ENCODE peak calls at places on chromosomes 1 and 21, in nine cellular contexts. One of them, this sample, is unnamed.

GRCh38 chr1:7315316-7315715 is 455.8 kb upstream of the VAMP3 start:
- DNase-seq in CD14-positive monocyte: no peak
- DNase-seq in iPS DF 19.7: no peak
- DNase-seq in midbrain: no peak
- DNase-seq in activated CD8-positive, alpha-beta T cell treated with anti-CD3 and anti-CD28 coated beads, Interleukin-2, amount 10 ng/mL, durations not matched to agents 7 days and 5 days: no peak
- DNase-seq in Caki2: no peak
- DNase-seq in stimulated activated CD4-positive, alpha-beta T cell treated with anti-CD3 and anti-CD28 coated beads, Interleukin-2, amount 100 ng/mL, for 48 hours: no peak
- DNase-seq in body of pancreas: no peak
- DNase-seq in GM23248: peak
- DNase-seq in this sample: no peak

GRCh38 chr1:198523183-198523942 is 17.1 kb downstream of the ATP6V1G3 start:
- DNase-seq in midbrain: no peak
- DNase-seq in body of pancreas: no peak
- DNase-seq in activated CD8-positive, alpha-beta T cell treated with anti-CD3 and anti-CD28 coated beads, Interleukin-2, amount 10 ng/mL, durations not matched to agents 7 days and 5 days: peak
- DNase-seq in iPS DF 19.7: no peak
- DNase-seq in GM23248: no peak
- DNase-seq in Caki2: no peak
- DNase-seq in stimulated activated CD4-positive, alpha-beta T cell treated with anti-CD3 and anti-CD28 coated beads, Interleukin-2, amount 100 ng/mL, for 48 hours: no peak
- DNase-seq in CD14-positive monocyte: no peak
- DNase-seq in this sample: no peak

GRCh38 chr1:205588691-205589445 is 42.9 kb downstream of the ELK4 start:
- DNase-seq in midbrain: no peak
- DNase-seq in CD14-positive monocyte: no peak
- DNase-seq in Caki2: no peak
- DNase-seq in stimulated activated CD4-positive, alpha-beta T cell treated with anti-CD3 and anti-CD28 coated beads, Interleukin-2, amount 100 ng/mL, for 48 hours: no peak
- DNase-seq in iPS DF 19.7: no peak
- DNase-seq in activated CD8-positive, alpha-beta T cell treated with anti-CD3 and anti-CD28 coated beads, Interleukin-2, amount 10 ng/mL, durations not matched to agents 7 days and 5 days: no peak
- DNase-seq in GM23248: peak
- DNase-seq in body of pancreas: peak
- DNase-seq in this sample: no peak

GRCh38 chr1:226945106-226945857 is 5.2 kb downstream of the COQ8A start:
- DNase-seq in iPS DF 19.7: no peak
- DNase-seq in GM23248: no peak
- DNase-seq in body of pancreas: peak
- DNase-seq in stimulated activated CD4-positive, alpha-beta T cell treated with anti-CD3 and anti-CD28 coated beads, Interleukin-2, amount 100 ng/mL, for 48 hours: no peak
- DNase-seq in CD14-positive monocyte: no peak
- DNase-seq in midbrain: no peak
- DNase-seq in Caki2: no peak
- DNase-seq in activated CD8-positive, alpha-beta T cell treated with anti-CD3 and anti-CD28 coated beads, Interleukin-2, amount 10 ng/mL, durations not matched to agents 7 days and 5 days: peak
- DNase-seq in this sample: no peak

GRCh38 chr1:244283772-244284171 is 167.9 kb downstream of the ADSS2 start:
- DNase-seq in Caki2: no peak
- DNase-seq in stimulated activated CD4-positive, alpha-beta T cell treated with anti-CD3 and anti-CD28 coated beads, Interleukin-2, amount 100 ng/mL, for 48 hours: no peak
- DNase-seq in GM23248: no peak
- DNase-seq in body of pancreas: no peak
- DNase-seq in activated CD8-positive, alpha-beta T cell treated with anti-CD3 and anti-CD28 coated beads, Interleukin-2, amount 10 ng/mL, durations not matched to agents 7 days and 5 days: no peak
- DNase-seq in CD14-positive monocyte: no peak
- DNase-seq in iPS DF 19.7: no peak
- DNase-seq in midbrain: no peak
- DNase-seq in this sample: no peak

GRCh38 chr1:9603766-9604753 is 15.3 kb downstream of the TMEM201 start:
- DNase-seq in activated CD8-positive, alpha-beta T cell treated with anti-CD3 and anti-CD28 coated beads, Interleukin-2, amount 10 ng/mL, durations not matched to agents 7 days and 5 days: no peak
- DNase-seq in iPS DF 19.7: no peak
- DNase-seq in GM23248: no peak
- DNase-seq in stimulated activated CD4-positive, alpha-beta T cell treated with anti-CD3 and anti-CD28 coated beads, Interleukin-2, amount 100 ng/mL, for 48 hours: no peak
- DNase-seq in Caki2: no peak
- DNase-seq in body of pancreas: no peak
- DNase-seq in midbrain: no peak
- DNase-seq in CD14-positive monocyte: no peak
- DNase-seq in this sample: no peak

GRCh38 chr1:216926681-216927080 is 203.5 kb upstream of the ESRRG start:
- DNase-seq in iPS DF 19.7: no peak
- DNase-seq in GM23248: no peak
- DNase-seq in stimulated activated CD4-positive, alpha-beta T cell treated with anti-CD3 and anti-CD28 coated beads, Interleukin-2, amount 100 ng/mL, for 48 hours: no peak
- DNase-seq in activated CD8-positive, alpha-beta T cell treated with anti-CD3 and anti-CD28 coated beads, Interleukin-2, amount 10 ng/mL, durations not matched to agents 7 days and 5 days: no peak
- DNase-seq in Caki2: no peak
- DNase-seq in CD14-positive monocyte: no peak
- DNase-seq in midbrain: peak
- DNase-seq in body of pancreas: no peak
- DNase-seq in this sample: no peak

GRCh38 chr1:64013395-64013794 is 190.0 kb upstream of the UBE2U start:
- DNase-seq in Caki2: no peak
- DNase-seq in iPS DF 19.7: no peak
- DNase-seq in CD14-positive monocyte: no peak
- DNase-seq in stimulated activated CD4-positive, alpha-beta T cell treated with anti-CD3 and anti-CD28 coated beads, Interleukin-2, amount 100 ng/mL, for 48 hours: no peak
- DNase-seq in midbrain: no peak
- DNase-seq in activated CD8-positive, alpha-beta T cell treated with anti-CD3 and anti-CD28 coated beads, Interleukin-2, amount 10 ng/mL, durations not matched to agents 7 days and 5 days: no peak
- DNase-seq in GM23248: no peak
- DNase-seq in body of pancreas: no peak
- DNase-seq in this sample: no peak

GRCh38 chr1:113653741-113654140 is 105.5 kb downstream of the PHTF1 start:
- DNase-seq in midbrain: no peak
- DNase-seq in stimulated activated CD4-positive, alpha-beta T cell treated with anti-CD3 and anti-CD28 coated beads, Interleukin-2, amount 100 ng/mL, for 48 hours: no peak
- DNase-seq in CD14-positive monocyte: no peak
- DNase-seq in GM23248: no peak
- DNase-seq in body of pancreas: no peak
- DNase-seq in Caki2: no peak
- DNase-seq in iPS DF 19.7: no peak
- DNase-seq in activated CD8-positive, alpha-beta T cell treated with anti-CD3 and anti-CD28 coated beads, Interleukin-2, amount 10 ng/mL, durations not matched to agents 7 days and 5 days: no peak
- DNase-seq in this sample: no peak

GRCh38 chr1:81731989-81732388 is 68.7 kb upstream of the ADGRL2 start:
- DNase-seq in activated CD8-positive, alpha-beta T cell treated with anti-CD3 and anti-CD28 coated beads, Interleukin-2, amount 10 ng/mL, durations not matched to agents 7 days and 5 days: no peak
- DNase-seq in iPS DF 19.7: no peak
- DNase-seq in body of pancreas: no peak
- DNase-seq in stimulated activated CD4-positive, alpha-beta T cell treated with anti-CD3 and anti-CD28 coated beads, Interleukin-2, amount 100 ng/mL, for 48 hours: no peak
- DNase-seq in midbrain: no peak
- DNase-seq in Caki2: peak
- DNase-seq in GM23248: peak
- DNase-seq in CD14-positive monocyte: no peak
- DNase-seq in this sample: no peak

GRCh38 chr21:39074508-39074907 is 108.7 kb downstream of the PSMG1 start:
- DNase-seq in activated CD8-positive, alpha-beta T cell treated with anti-CD3 and anti-CD28 coated beads, Interleukin-2, amount 10 ng/mL, durations not matched to agents 7 days and 5 days: no peak
- DNase-seq in stimulated activated CD4-positive, alpha-beta T cell treated with anti-CD3 and anti-CD28 coated beads, Interleukin-2, amount 100 ng/mL, for 48 hours: no peak
- DNase-seq in iPS DF 19.7: no peak
- DNase-seq in midbrain: no peak
- DNase-seq in GM23248: no peak
- DNase-seq in CD14-positive monocyte: no peak
- DNase-seq in Caki2: no peak
- DNase-seq in body of pancreas: no peak
- DNase-seq in this sample: no peak

GRCh38 chr1:187630653-187631380 is 802.1 kb downstream of the PLA2G4A start:
- DNase-seq in Caki2: no peak
- DNase-seq in stimulated activated CD4-positive, alpha-beta T cell treated with anti-CD3 and anti-CD28 coated beads, Interleukin-2, amount 100 ng/mL, for 48 hours: no peak
- DNase-seq in iPS DF 19.7: no peak
- DNase-seq in CD14-positive monocyte: no peak
- DNase-seq in body of pancreas: no peak
- DNase-seq in activated CD8-positive, alpha-beta T cell treated with anti-CD3 and anti-CD28 coated beads, Interleukin-2, amount 10 ng/mL, durations not matched to agents 7 days and 5 days: no peak
- DNase-seq in GM23248: no peak
- DNase-seq in midbrain: no peak
- DNase-seq in this sample: no peak

GRCh38 chr1:248860007-248860406 is 1.1 kb upstream of the ZNF692 start:
- DNase-seq in midbrain: no peak
- DNase-seq in body of pancreas: no peak
- DNase-seq in Caki2: no peak
- DNase-seq in CD14-positive monocyte: no peak
- DNase-seq in stimulated activated CD4-positive, alpha-beta T cell treated with anti-CD3 and anti-CD28 coated beads, Interleukin-2, amount 100 ng/mL, for 48 hours: no peak
- DNase-seq in activated CD8-positive, alpha-beta T cell treated with anti-CD3 and anti-CD28 coated beads, Interleukin-2, amount 10 ng/mL, durations not matched to agents 7 days and 5 days: no peak
- DNase-seq in GM23248: no peak
- DNase-seq in iPS DF 19.7: no peak
- DNase-seq in this sample: no peak

GRCh38 chr21:34065015-34065414 is 8.4 kb upstream of the MRPS6 start:
- DNase-seq in Caki2: no peak
- DNase-seq in iPS DF 19.7: no peak
- DNase-seq in body of pancreas: no peak
- DNase-seq in GM23248: peak
- DNase-seq in stimulated activated CD4-positive, alpha-beta T cell treated with anti-CD3 and anti-CD28 coated beads, Interleukin-2, amount 100 ng/mL, for 48 hours: no peak
- DNase-seq in CD14-positive monocyte: no peak
- DNase-seq in activated CD8-positive, alpha-beta T cell treated with anti-CD3 and anti-CD28 coated beads, Interleukin-2, amount 10 ng/mL, durations not matched to agents 7 days and 5 days: no peak
- DNase-seq in midbrain: no peak
- DNase-seq in this sample: no peak

GRCh38 chr1:66317156-66317543 is 216.8 kb upstream of the SGIP1 start:
- DNase-seq in activated CD8-positive, alpha-beta T cell treated with anti-CD3 and anti-CD28 coated beads, Interleukin-2, amount 10 ng/mL, durations not matched to agents 7 days and 5 days: no peak
- DNase-seq in stimulated activated CD4-positive, alpha-beta T cell treated with anti-CD3 and anti-CD28 coated beads, Interleukin-2, amount 100 ng/mL, for 48 hours: no peak
- DNase-seq in Caki2: no peak
- DNase-seq in midbrain: no peak
- DNase-seq in body of pancreas: no peak
- DNase-seq in iPS DF 19.7: no peak
- DNase-seq in GM23248: no peak
- DNase-seq in CD14-positive monocyte: no peak
- DNase-seq in this sample: no peak

GRCh38 chr1:12601690-12602632 is 16.0 kb downstream of the DHRS3 start:
- DNase-seq in CD14-positive monocyte: peak
- DNase-seq in midbrain: no peak
- DNase-seq in GM23248: no peak
- DNase-seq in activated CD8-positive, alpha-beta T cell treated with anti-CD3 and anti-CD28 coated beads, Interleukin-2, amount 10 ng/mL, durations not matched to agents 7 days and 5 days: no peak
- DNase-seq in body of pancreas: peak
- DNase-seq in Caki2: peak
- DNase-seq in stimulated activated CD4-positive, alpha-beta T cell treated with anti-CD3 and anti-CD28 coated beads, Interleukin-2, amount 100 ng/mL, for 48 hours: no peak
- DNase-seq in iPS DF 19.7: no peak
- DNase-seq in this sample: no peak

This sample was measured in MM.1S.